ENCODE peak calls at places on chromosome 7, in ten cellular contexts. P, G, O, Q, B, C, T, M, R and K are unnamed samples.

GRCh38 chr7:8442295-8442813 is 8.9 kb downstream of the NXPH1 start:
- DNase-seq in Q (no peak), O (no peak), B (no peak), M (no peak), G (no peak), R (no peak), C (no peak), T (no peak), P (no peak), K (no peak)

GRCh38 chr7:86091369-86091768 is 552.3 kb upstream of the GRM3 start:
- DNase-seq in Q (no peak), P (no peak), M (no peak), B (no peak), T (no peak), R (no peak), G (no peak), O (no peak), C (no peak), K (no peak)

GRCh38 chr7:30159698-30160143 is 24.9 kb downstream of the MTURN start:
- DNase-seq in P (peak; percentile 49), M (peak; percentile 28), G (no peak), B (no peak), T (peak; percentile 79), R (no peak), Q (peak; percentile 7), C (peak; percentile 40), O (peak; percentile 45), K (peak; percentile 32)

GRCh38 chr7:136183981-136184380 is 206.8 kb upstream of the MTPN start:
- DNase-seq in P (peak; percentile 4), Q (no peak), C (no peak), T (no peak), R (no peak), M (no peak), G (peak; percentile 9), O (peak; percentile 1), B (no peak), K (no peak)

GRCh38 chr7:82594665-82595064 is 151.1 kb upstream of the CACNA2D1 start:
- DNase-seq in B (no peak), R (no peak), C (peak; percentile 13), G (no peak), M (no peak), Q (no peak), P (no peak), O (no peak), T (no peak), K (no peak)

GRCh38 chr7:45402480-45403218 is 171.5 kb upstream of the ADCY1 start:
- DNase-seq in T (no peak), O (peak; percentile 86), B (no peak), C (peak; percentile 64), Q (peak; percentile 51), M (no peak), G (no peak), R (no peak), P (peak; percentile 79), K (no peak)

GRCh38 chr7:20095862-20096261 is 121.3 kb downstream of the MACC1 start:
- DNase-seq in Q (no peak), P (no peak), C (no peak), G (no peak), B (no peak), O (no peak), M (no peak), T (no peak), R (no peak), K (no peak)

GRCh38 chr7:144391823-144392255 is 11.7 kb downstream of the NOBOX start:
- DNase-seq in R (no peak), C (peak; percentile 78), M (peak; percentile 6), T (no peak), B (peak; percentile 34), Q (peak; percentile 46), G (no peak), P (peak; percentile 63), O (peak; percentile 37), K (peak; percentile 49)

GRCh38 chr7:135074096-135074495 is 73.8 kb upstream of the TMEM140 start:
- DNase-seq in M (no peak), R (no peak), B (no peak), G (no peak), O (no peak), T (no peak), Q (no peak), P (no peak), C (no peak), K (no peak)

GRCh38 chr7:107582906-107583305 is 2.9 kb downstream of the BCAP29 start:
- DNase-seq in T (no peak), M (no peak), O (no peak), G (no peak), R (no peak), C (no peak), B (no peak), Q (no peak), P (no peak), K (no peak)

GRCh38 chr7:82714883-82715282 is 271.3 kb upstream of the CACNA2D1 start:
- DNase-seq in R (no peak), B (no peak), P (no peak), T (no peak), Q (no peak), O (no peak), G (no peak), C (peak; percentile 42), M (no peak), K (no peak)

GRCh38 chr7:139739863-139740597 is 37.8 kb downstream of the HIPK2 start:
- DNase-seq in P (no peak), R (peak; percentile 63), T (no peak), C (no peak), M (no peak), G (no peak), B (no peak), Q (no peak), O (no peak), K (no peak)

GRCh38 chr7:744854-745430 is 17.9 kb upstream of the PRKAR1B start:
- DNase-seq in Q (no peak), G (no peak), T (peak; percentile 33), M (no peak), C (no peak), P (no peak), B (peak; percentile 40), R (no peak), O (no peak), K (no peak)

GRCh38 chr7:82623812-82624211 is 180.2 kb upstream of the CACNA2D1 start:
- DNase-seq in T (no peak), R (no peak), P (no peak), M (no peak), C (peak; percentile 37), Q (no peak), B (no peak), O (peak; percentile 81), G (no peak), K (no peak)

GRCh38 chr7:94513565-94513860 is 3.9 kb downstream of the CASD1 start:
- DNase-seq in R (no peak), M (no peak), G (no peak), B (no peak), C (peak; percentile 5), Q (no peak), P (peak; percentile 9), T (no peak), O (peak; percentile 70), K (no peak)

GRCh38 chr7:15832996-15833395 is 146.5 kb upstream of the MEOX2 start:
- DNase-seq in T (no peak), Q (no peak), C (peak; percentile 46), P (no peak), G (no peak), B (no peak), M (no peak), O (no peak), R (peak; percentile 70), K (no peak)

GRCh38 chr7:136086712-136087111 is 109.6 kb upstream of the MTPN start:
- DNase-seq in C (peak; percentile 93), T (no peak), M (peak; percentile 13), R (no peak), G (no peak), Q (peak; percentile 69), P (peak; percentile 93), B (peak; percentile 74), O (peak; percentile 94), K (peak; percentile 87)

GRCh38 chr7:127091620-127092019 is 161.1 kb downstream of the GRM8 start:
- DNase-seq in O (no peak), R (no peak), G (no peak), C (no peak), Q (no peak), T (no peak), B (no peak), P (no peak), M (no peak), K (no peak)

DNA sequence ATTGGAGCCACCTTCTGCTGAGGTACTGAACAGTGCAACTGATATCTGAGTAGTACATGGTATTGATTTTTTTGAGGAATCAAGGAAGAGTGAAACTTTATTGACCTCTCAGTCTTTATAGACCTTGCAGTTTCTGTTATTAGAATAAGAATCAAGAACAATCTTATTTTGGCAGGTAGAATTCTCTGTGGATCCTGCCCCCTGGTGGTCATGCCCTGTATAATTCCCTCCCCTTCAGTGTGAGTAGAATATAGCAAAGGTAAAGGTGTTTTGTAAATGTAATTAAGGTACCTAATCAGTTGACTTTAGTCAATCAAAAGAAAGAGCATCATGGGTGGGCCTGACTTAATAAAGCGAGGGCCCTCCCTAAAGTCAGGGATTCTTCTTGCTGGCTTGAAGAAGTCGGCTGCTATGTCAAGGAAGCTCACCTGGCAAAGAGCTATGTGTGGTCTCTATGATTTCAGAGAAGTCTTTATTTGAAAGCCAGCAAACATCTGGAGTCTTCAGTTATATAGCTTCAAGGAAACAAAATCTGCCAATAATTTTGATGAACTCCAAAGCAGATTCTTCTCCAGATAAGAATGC is 142.8 kb downstream of the LSM5 start:
- DNase-seq in G (no peak), P (peak; percentile 4), C (peak; percentile 43), T (no peak), Q (peak; percentile 24), M (peak; percentile 11), B (no peak), O (peak; percentile 1), R (no peak), K (no peak)
- TF ChIP-seq CTCF in G (peak; percentile 84), P (peak; percentile 66), C (peak; percentile 58), T (peak; percentile 79), Q (peak; percentile 74), M (peak; percentile 66), B (peak; percentile 63), O (peak; percentile 59), R (peak; percentile 68), K (peak; percentile 82)

GRCh38 chr7:150753826-150754603 is 16.8 kb downstream of the GIMAP5 start:
- DNase-seq in Q (no peak), G (no peak), B (no peak), O (no peak), M (peak; percentile 65), R (no peak), C (peak; percentile 6), P (no peak), T (no peak), K (peak; percentile 2)
- TF ChIP-seq CTCF in Q (no peak), G (peak; percentile 24), B (no peak), O (peak; percentile 6), M (peak; percentile 83), R (peak; percentile 38), C (no peak), P (no peak), T (peak; percentile 30), K (no peak)

GRCh38 chr7:117401293-117402002 is 25.8 kb downstream of the ASZ1 start:
- DNase-seq in T (no peak), P (no peak), Q (peak; percentile 12), O (no peak), R (no peak), M (no peak), B (no peak), C (peak; percentile 19), G (peak; percentile 23), K (no peak)
- TF ChIP-seq CTCF in T (peak; percentile 11), P (peak; percentile 45), Q (peak; percentile 63), O (peak; percentile 48), R (no peak), M (peak; percentile 45), B (no peak), C (peak; percentile 55), G (peak; percentile 62), K (peak; percentile 59)

GRCh38 chr7:22728416-22729029 is 1.5 kb downstream of the IL6 start:
- DNase-seq in R (no peak), G (peak; percentile 15), T (no peak), C (peak; percentile 84), P (peak; percentile 70), Q (peak; percentile 32), M (no peak), B (no peak), O (peak; percentile 64), K (peak; percentile 65)
- TF ChIP-seq CTCF in R (peak; percentile 69), G (peak; percentile 53), T (peak; percentile 54), C (peak; percentile 61), P (peak; percentile 60), Q (peak; percentile 46), M (peak; percentile 57), B (peak; percentile 24), O (peak; percentile 61), K (peak; percentile 82)